ENCODE peak calls at places on chromosome 21, in six cellular contexts. One of them, this sample, is unnamed.

GRCh38 chr21:45886610-45887026 is 95.0 kb upstream of the COL6A1 start:
- DNase-seq in Peyer's patch: no peak
- DNase-seq in posterior cingulate gyrus: no peak
- DNase-seq in NCI-H1092: no peak
- DNase-seq in activated T-helper 1 cell treated with anti-CD3 and anti-CD28 coated beads, Interleukin-12 subunit alpha, Interleukin-12 subunit beta, Interleukin-2, Interleukin-4 antibody, amounts not matched to agents 30 ng/mL and 10 ng/mL and 1 ng/mL, durations not matched to agents 14 hours and 24 hours and 36 hours: peak; percentile 7
- DNase-seq in transverse colon: no peak
- DNase-seq in this sample: no peak

GRCh38 chr21:44916965-44917364 is 3.7 kb downstream of the ITGB2 start:
- DNase-seq in Peyer's patch: no peak
- DNase-seq in posterior cingulate gyrus: no peak
- DNase-seq in NCI-H1092: no peak
- DNase-seq in activated T-helper 1 cell treated with anti-CD3 and anti-CD28 coated beads, Interleukin-12 subunit alpha, Interleukin-12 subunit beta, Interleukin-2, Interleukin-4 antibody, amounts not matched to agents 30 ng/mL and 10 ng/mL and 1 ng/mL, durations not matched to agents 14 hours and 24 hours and 36 hours: no peak
- DNase-seq in transverse colon: no peak
- DNase-seq in this sample: no peak

GRCh38 chr21:20996421-20997307 is 1.5 kb upstream of the NCAM2 start:
- DNase-seq in Peyer's patch: no peak
- DNase-seq in posterior cingulate gyrus: no peak
- DNase-seq in NCI-H1092: no peak
- DNase-seq in activated T-helper 1 cell treated with anti-CD3 and anti-CD28 coated beads, Interleukin-12 subunit alpha, Interleukin-12 subunit beta, Interleukin-2, Interleukin-4 antibody, amounts not matched to agents 30 ng/mL and 10 ng/mL and 1 ng/mL, durations not matched to agents 14 hours and 24 hours and 36 hours: no peak
- DNase-seq in transverse colon: no peak
- DNase-seq in this sample: no peak

GRCh38 chr21:28224191-28224755 is 768.4 kb downstream of the LTN1 start:
- DNase-seq in Peyer's patch: no peak
- DNase-seq in posterior cingulate gyrus: no peak
- DNase-seq in NCI-H1092: no peak
- DNase-seq in activated T-helper 1 cell treated with anti-CD3 and anti-CD28 coated beads, Interleukin-12 subunit alpha, Interleukin-12 subunit beta, Interleukin-2, Interleukin-4 antibody, amounts not matched to agents 30 ng/mL and 10 ng/mL and 1 ng/mL, durations not matched to agents 14 hours and 24 hours and 36 hours: no peak
- DNase-seq in transverse colon: no peak
- DNase-seq in this sample: no peak

GRCh38 chr21:35825370-35825769 is 235.0 kb downstream of the SETD4 start:
- DNase-seq in Peyer's patch: no peak
- DNase-seq in posterior cingulate gyrus: no peak
- DNase-seq in NCI-H1092: no peak
- DNase-seq in activated T-helper 1 cell treated with anti-CD3 and anti-CD28 coated beads, Interleukin-12 subunit alpha, Interleukin-12 subunit beta, Interleukin-2, Interleukin-4 antibody, amounts not matched to agents 30 ng/mL and 10 ng/mL and 1 ng/mL, durations not matched to agents 14 hours and 24 hours and 36 hours: no peak
- DNase-seq in transverse colon: no peak
- DNase-seq in this sample: no peak

GRCh38 chr21:27505516-27505915 is 538.6 kb upstream of the ADAMTS5 start:
- DNase-seq in Peyer's patch: no peak
- DNase-seq in posterior cingulate gyrus: no peak
- DNase-seq in NCI-H1092: no peak
- DNase-seq in activated T-helper 1 cell treated with anti-CD3 and anti-CD28 coated beads, Interleukin-12 subunit alpha, Interleukin-12 subunit beta, Interleukin-2, Interleukin-4 antibody, amounts not matched to agents 30 ng/mL and 10 ng/mL and 1 ng/mL, durations not matched to agents 14 hours and 24 hours and 36 hours: no peak
- DNase-seq in transverse colon: no peak
- DNase-seq in this sample: no peak

GRCh38 chr21:28832013-28832714 is 160.5 kb downstream of the LTN1 start:
- DNase-seq in Peyer's patch: no peak
- DNase-seq in posterior cingulate gyrus: no peak
- DNase-seq in NCI-H1092: no peak
- DNase-seq in activated T-helper 1 cell treated with anti-CD3 and anti-CD28 coated beads, Interleukin-12 subunit alpha, Interleukin-12 subunit beta, Interleukin-2, Interleukin-4 antibody, amounts not matched to agents 30 ng/mL and 10 ng/mL and 1 ng/mL, durations not matched to agents 14 hours and 24 hours and 36 hours: peak; percentile 33
- DNase-seq in transverse colon: no peak
- DNase-seq in this sample: no peak

GRCh38 chr21:41820384-41821080 is 53.7 kb upstream of the RIPK4 start:
- DNase-seq in Peyer's patch: no peak
- DNase-seq in posterior cingulate gyrus: no peak
- DNase-seq in NCI-H1092: no peak
- DNase-seq in activated T-helper 1 cell treated with anti-CD3 and anti-CD28 coated beads, Interleukin-12 subunit alpha, Interleukin-12 subunit beta, Interleukin-2, Interleukin-4 antibody, amounts not matched to agents 30 ng/mL and 10 ng/mL and 1 ng/mL, durations not matched to agents 14 hours and 24 hours and 36 hours: no peak
- DNase-seq in transverse colon: no peak
- DNase-seq in this sample: no peak

GRCh38 chr21:33384851-33385331 is 18.3 kb upstream of the IFNGR2 start:
- DNase-seq in Peyer's patch: no peak
- DNase-seq in posterior cingulate gyrus: no peak
- DNase-seq in NCI-H1092: no peak
- DNase-seq in activated T-helper 1 cell treated with anti-CD3 and anti-CD28 coated beads, Interleukin-12 subunit alpha, Interleukin-12 subunit beta, Interleukin-2, Interleukin-4 antibody, amounts not matched to agents 30 ng/mL and 10 ng/mL and 1 ng/mL, durations not matched to agents 14 hours and 24 hours and 36 hours: peak; percentile 17
- DNase-seq in transverse colon: no peak
- DNase-seq in this sample: no peak

GRCh38 chr21:31220567-31220966 is 123.5 kb downstream of the TIAM1 start:
- DNase-seq in Peyer's patch: no peak
- DNase-seq in posterior cingulate gyrus: no peak
- DNase-seq in NCI-H1092: peak; percentile 38
- DNase-seq in activated T-helper 1 cell treated with anti-CD3 and anti-CD28 coated beads, Interleukin-12 subunit alpha, Interleukin-12 subunit beta, Interleukin-2, Interleukin-4 antibody, amounts not matched to agents 30 ng/mL and 10 ng/mL and 1 ng/mL, durations not matched to agents 14 hours and 24 hours and 36 hours: no peak
- DNase-seq in transverse colon: no peak
- DNase-seq in this sample: peak; percentile 52

GRCh38 chr21:25759573-25759972 is 24.8 kb downstream of the GABPA start:
- DNase-seq in Peyer's patch: no peak
- DNase-seq in posterior cingulate gyrus: no peak
- DNase-seq in NCI-H1092: no peak
- DNase-seq in activated T-helper 1 cell treated with anti-CD3 and anti-CD28 coated beads, Interleukin-12 subunit alpha, Interleukin-12 subunit beta, Interleukin-2, Interleukin-4 antibody, amounts not matched to agents 30 ng/mL and 10 ng/mL and 1 ng/mL, durations not matched to agents 14 hours and 24 hours and 36 hours: no peak
- DNase-seq in transverse colon: no peak
- DNase-seq in this sample: no peak

GRCh38 chr21:45138199-45139002 is 64.0 kb downstream of the ADARB1 start:
- DNase-seq in Peyer's patch: peak; percentile 65
- DNase-seq in posterior cingulate gyrus: peak; percentile 48
- DNase-seq in NCI-H1092: peak; percentile 61
- DNase-seq in activated T-helper 1 cell treated with anti-CD3 and anti-CD28 coated beads, Interleukin-12 subunit alpha, Interleukin-12 subunit beta, Interleukin-2, Interleukin-4 antibody, amounts not matched to agents 30 ng/mL and 10 ng/mL and 1 ng/mL, durations not matched to agents 14 hours and 24 hours and 36 hours: peak; percentile 49
- DNase-seq in transverse colon: peak; percentile 69
- DNase-seq in this sample: no peak

GRCh38 chr21:42351626-42352432 is 1.0 kb upstream of the TFF2 start:
- DNase-seq in Peyer's patch: no peak
- DNase-seq in posterior cingulate gyrus: no peak
- DNase-seq in NCI-H1092: no peak
- DNase-seq in activated T-helper 1 cell treated with anti-CD3 and anti-CD28 coated beads, Interleukin-12 subunit alpha, Interleukin-12 subunit beta, Interleukin-2, Interleukin-4 antibody, amounts not matched to agents 30 ng/mL and 10 ng/mL and 1 ng/mL, durations not matched to agents 14 hours and 24 hours and 36 hours: no peak
- DNase-seq in transverse colon: no peak
- DNase-seq in this sample: no peak